ENCODE peak calls at places on chromosome 14, in five cellular contexts. D is IMR-90, B is mesendoderm, G is neuronal stem cell, H is H1. U is an unnamed sample.

GRCh38 chr14:54625158-54625557 is 58.2 kb downstream of the SAMD4A start:
- DNase-seq in D (peak), B (peak), G (no peak), H (no peak), U (no peak)

GRCh38 chr14:58663494-58664111 is 25.8 kb downstream of the DACT1 start:
- DNase-seq in D (peak), B (peak), G (no peak), H (peak), U (no peak)

GRCh38 chr14:81453166-81453766 is 53.1 kb upstream of the STON2 start:
- DNase-seq in D (peak), B (peak), G (peak), H (no peak), U (peak)

GRCh38 chr14:87888136-87888999 is 104.6 kb downstream of the GALC start:
- DNase-seq in D (no peak), B (peak), G (no peak), H (peak), U (peak)

GRCh38 chr14:73714656-73715081 is 485 bp upstream of the PNMA1 start:
- DNase-seq in D (peak), B (no peak), G (no peak), H (no peak), U (no peak)

GRCh38 chr14:75277796-75278421 is 719 bp upstream of the FOS start:
- DNase-seq in D (peak), B (no peak), G (peak), H (no peak), U (no peak)

GRCh38 chr14:22715890-22716289 is 50.6 kb upstream of the OXA1L start:
- DNase-seq in D (no peak), B (no peak), G (no peak), H (no peak), U (no peak)

GRCh38 chr14:31842905-31843304 is 234.2 kb upstream of the ARHGAP5 start:
- DNase-seq in D (no peak), B (no peak), G (no peak), H (no peak), U (no peak)

GRCh38 chr14:64186231-64187129 is 107.7 kb downstream of the ESR2 start:
- DNase-seq in D (no peak), B (peak), G (peak), H (no peak), U (peak)

GRCh38 chr14:69574266-69574953 is at the start of gene CCDC177:
- DNase-seq in D (peak), B (peak), G (peak), H (no peak), U (peak)

GRCh38 chr14:22131749-22132476 is 457.1 kb downstream of the DAD1 start:
- DNase-seq in D (peak), B (peak), G (no peak), H (no peak), U (peak)

GRCh38 chr14:42163136-42163535 is 556.5 kb downstream of the LRFN5 start:
- DNase-seq in D (no peak), B (no peak), G (no peak), H (no peak), U (no peak)

GRCh38 chr14:74488788-74489397 is 4.2 kb downstream of the NPC2 start:
- DNase-seq in D (peak), B (no peak), G (no peak), H (no peak), U (no peak)

GRCh38 chr14:37196604-37197420 is 925 bp upstream of the MIPOL1 start:
- DNase-seq in D (no peak), B (no peak), G (no peak), H (no peak), U (no peak)

GRCh38 chr14:70754989-70755388 is 54.3 kb downstream of the MAP3K9 start:
- DNase-seq in D (no peak), B (peak), G (no peak), H (no peak), U (peak)

GRCh38 chr14:98909251-98909944 is 362.6 kb downstream of the BCL11B start:
- DNase-seq in D (no peak), B (no peak), G (no peak), H (no peak), U (no peak)

GRCh38 chr14:58068306-58068705 is 83.7 kb downstream of the ARMH4 start:
- DNase-seq in D (no peak), B (no peak), G (no peak), H (no peak), U (no peak)

GRCh38 chr14:100392266-100392850 is 69.2 kb downstream of the SLC25A47 start:
- DNase-seq in D (peak), B (no peak), G (no peak), H (no peak), U (no peak)

GRCh38 chr14:28608438-28608837 is 158.1 kb upstream of the FOXG1 start:
- DNase-seq in D (no peak), B (no peak), G (no peak), H (no peak), U (no peak)

GRCh38 chr14:100028990-100029677 is 36.1 kb upstream of the EVL start:
- DNase-seq in D (peak), B (no peak), G (no peak), H (no peak), U (no peak)

GRCh38 chr14:68691031-68691864 is 101.6 kb downstream of the ZFP36L1 start:
- DNase-seq in D (no peak), B (no peak), G (peak), H (no peak), U (peak)

GRCh38 chr14:103519043-103519836 is 3.4 kb downstream of the CKB start:
- DNase-seq in D (no peak), B (peak), G (no peak), H (no peak), U (no peak)

GRCh38 chr14:24892730-24893059 is 157.3 kb downstream of the STXBP6 start:
- DNase-seq in D (no peak), B (no peak), G (no peak), H (no peak), U (no peak)

GRCh38 chr14:78029471-78030372 is 140.5 kb upstream of the NRXN3 start:
- DNase-seq in D (no peak), B (peak), G (no peak), H (peak), U (peak)

GRCh38 chr14:60508707-60509437 is at the start of gene SIX6:
- DNase-seq in D (peak), B (peak), G (peak), H (no peak), U (peak)

GRCh38 chr14:59018978-59019377 is 169.5 kb upstream of the DAAM1 start:
- DNase-seq in D (peak), B (peak), G (no peak), H (no peak), U (peak)

GRCh38 chr14:74985806-74986205 is 16.9 kb upstream of the EIF2B2 start:
- DNase-seq in D (no peak), B (no peak), G (no peak), H (no peak), U (no peak)

GRCh38 chr14:89214221-89214965 is 202.6 kb downstream of the FOXN3 start:
- DNase-seq in D (no peak), B (peak), G (peak), H (no peak), U (no peak)

GRCh38 chr14:23564876-23565275 is 2.7 kb downstream of the AP1G2 start:
- DNase-seq in D (no peak), B (no peak), G (no peak), H (no peak), U (no peak)

GRCh38 chr14:53536446-53536845 is 383.3 kb upstream of the DDHD1 start:
- DNase-seq in D (no peak), B (no peak), G (no peak), H (no peak), U (no peak)

GRCh38 chr14:53538316-53538851 is 385.3 kb upstream of the DDHD1 start:
- DNase-seq in D (peak), B (no peak), G (no peak), H (no peak), U (no peak)

GRCh38 chr14:53542692-53543091 is 389.6 kb upstream of the DDHD1 start:
- DNase-seq in D (peak), B (no peak), G (no peak), H (no peak), U (no peak)

GRCh38 chr14:53537421-53538315 is 384.5 kb upstream of the DDHD1 start:
- DNase-seq in D (peak), B (peak), G (no peak), H (no peak), U (no peak)

DNA sequence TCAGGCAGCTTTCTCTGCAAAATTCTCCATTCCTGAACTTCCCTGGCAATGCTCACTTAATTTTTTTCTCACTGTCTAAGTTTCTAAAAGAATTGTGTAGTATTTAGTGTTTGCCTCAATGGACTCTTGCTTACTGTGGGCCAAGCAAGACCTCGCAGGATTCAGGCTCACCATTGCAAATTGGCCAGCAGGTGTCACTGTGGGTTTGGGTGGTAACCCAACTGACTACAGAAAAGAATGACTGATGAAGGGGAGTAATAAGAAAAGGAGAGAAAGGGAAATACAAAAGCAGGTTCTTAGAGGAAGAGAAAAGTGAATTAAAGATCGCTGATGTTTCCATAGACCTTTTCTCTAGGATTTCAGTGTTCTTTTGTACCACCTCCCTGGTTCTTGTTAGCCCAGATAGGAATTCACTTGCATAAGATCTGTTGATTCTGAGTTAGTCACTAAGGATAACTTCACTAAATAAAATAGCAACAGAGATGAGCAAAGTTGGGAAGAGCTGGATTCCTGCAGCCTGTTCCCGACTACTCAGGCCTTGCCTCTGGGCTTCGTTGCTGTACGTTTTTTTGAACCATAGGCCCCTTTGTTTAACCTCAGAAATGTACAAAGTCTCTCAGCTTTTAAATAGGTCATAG is 386.5 kb upstream of the DDHD1 start:
- DNase-seq in D (peak), B (peak), G (peak), H (peak), U (peak)
- H3K27ac ChIP-seq in D (peak), B (no peak), G (no peak), H (no peak), U (no peak)

DNA sequence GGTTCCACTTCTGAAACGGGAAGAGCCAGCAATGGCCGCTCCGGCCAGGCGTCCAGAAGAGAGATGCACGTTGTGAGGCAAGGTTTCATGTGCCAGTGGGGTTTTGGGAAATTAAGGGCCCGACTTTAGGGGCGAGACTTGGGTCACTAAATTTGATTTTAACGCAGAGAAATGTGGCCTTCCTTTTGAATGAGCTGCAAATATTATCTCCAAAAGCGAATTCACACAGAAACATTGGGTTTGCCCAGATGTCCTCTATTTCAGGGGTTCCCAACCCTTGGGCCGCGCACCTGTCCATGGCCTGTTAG is 2.3 kb upstream of the RNASE4 start:
- DNase-seq in D (no peak), B (no peak), G (no peak), H (no peak), U (no peak)
- H3K18ac ChIP-seq in D (no peak), B (peak), G (peak), H (no peak), U (peak)

GRCh38 chr14:51595831-51596472 is 55.8 kb upstream of the FRMD6 start:
- DNase-seq in D (no peak), B (peak), G (no peak), H (no peak), U (no peak)
- H3K27ac ChIP-seq in D (no peak), B (no peak), G (no peak), H (no peak), U (no peak)

DNA sequence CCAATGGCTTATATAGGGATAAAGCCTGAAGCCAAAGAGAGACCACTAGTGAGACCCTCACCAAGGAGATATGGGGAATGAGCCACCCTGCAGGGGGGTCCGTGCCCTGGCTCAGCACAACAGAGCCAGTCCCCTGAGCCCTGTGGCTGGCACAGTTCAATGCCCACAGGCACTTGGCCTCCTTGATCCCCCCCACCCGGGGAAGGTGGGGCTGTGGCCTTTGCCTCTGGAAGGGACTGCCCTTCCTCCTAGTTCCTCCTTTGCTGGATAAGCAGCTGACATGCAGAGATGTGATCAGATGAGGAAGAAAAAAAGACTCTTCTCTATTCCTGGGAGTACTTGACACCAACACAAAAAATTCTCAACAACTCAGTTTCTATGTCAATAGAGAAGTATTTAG is 19.9 kb downstream of the TTC7B start:
- DNase-seq in D (no peak), B (no peak), G (no peak), H (no peak), U (no peak)
- H3K18ac ChIP-seq in D (no peak), B (no peak), G (no peak), H (no peak), U (no peak)

DNA sequence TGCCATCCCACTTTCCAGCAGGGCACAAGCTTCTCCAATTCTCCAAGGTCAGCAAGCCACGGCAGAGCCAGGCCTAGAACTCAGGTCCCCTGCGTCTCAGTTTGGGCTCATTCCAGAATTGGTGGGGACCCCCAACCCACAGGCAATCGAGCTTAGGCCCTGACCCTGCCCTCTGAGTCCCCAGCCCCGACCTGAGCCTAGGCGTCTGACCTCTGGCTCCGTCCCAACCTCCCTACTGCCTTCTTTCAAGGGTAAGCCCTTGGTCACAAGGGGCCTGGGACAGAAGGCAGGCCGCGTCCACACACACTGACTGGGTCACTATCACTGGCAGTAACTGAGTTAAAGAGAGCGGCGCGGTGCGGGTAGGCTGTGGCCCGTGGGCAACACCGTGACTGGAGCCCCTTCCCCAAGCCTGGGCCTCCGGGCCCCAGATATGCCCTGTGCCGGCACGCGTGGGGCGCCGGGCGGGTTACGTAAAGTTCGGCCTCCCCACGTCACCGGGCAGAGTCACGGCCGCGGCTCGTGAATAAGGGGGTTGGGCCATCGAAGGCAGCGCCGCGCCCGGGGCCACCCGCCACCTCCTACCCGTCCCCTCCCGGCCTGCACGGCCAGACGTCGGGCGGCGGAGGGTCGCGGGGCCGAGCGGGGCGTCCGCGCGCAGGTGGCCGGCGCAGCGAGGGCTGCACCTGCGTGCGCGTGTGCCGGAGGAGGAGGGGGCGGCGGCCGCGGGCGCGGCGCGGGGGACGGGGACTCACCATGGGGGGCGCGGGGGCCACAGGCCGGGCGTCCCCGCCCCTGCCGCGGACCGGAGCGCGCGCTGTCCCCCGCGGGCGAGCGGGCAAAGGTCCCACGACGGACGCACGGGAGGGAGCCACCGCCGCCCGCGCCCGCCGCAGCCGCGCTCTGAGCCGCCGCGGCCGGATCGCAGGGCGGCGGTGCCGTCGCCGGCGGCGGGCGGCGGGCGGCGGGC is 517 bp downstream of the ANKRD9 start:
- DNase-seq in D (peak), B (peak), G (no peak), H (no peak), U (no peak)
- H3K27ac ChIP-seq in D (peak), B (no peak), G (no peak), H (no peak), U (no peak)

GRCh38 chr14:38309522-38310262 is 53.8 kb upstream of the CLEC14A start:
- DNase-seq in D (no peak), B (peak), G (no peak), H (no peak), U (peak)
- H3K18ac ChIP-seq in D (no peak), B (no peak), G (no peak), H (no peak), U (no peak)

GRCh38 chr14:65370890-65371289 is 41.6 kb upstream of the FUT8 start:
- DNase-seq in D (no peak), B (no peak), G (no peak), H (no peak), U (no peak)

GRCh38 chr14:65373011-65373670 is 39.4 kb upstream of the FUT8 start:
- DNase-seq in D (no peak), B (no peak), G (no peak), H (no peak), U (peak)

GRCh38 chr14:65371784-65372183 is 40.7 kb upstream of the FUT8 start:
- DNase-seq in D (no peak), B (no peak), G (no peak), H (no peak), U (no peak)

GRCh38 chr14:65377576-65377975 is 35.0 kb upstream of the FUT8 start:
- DNase-seq in D (peak), B (no peak), G (no peak), H (no peak), U (no peak)

DNA sequence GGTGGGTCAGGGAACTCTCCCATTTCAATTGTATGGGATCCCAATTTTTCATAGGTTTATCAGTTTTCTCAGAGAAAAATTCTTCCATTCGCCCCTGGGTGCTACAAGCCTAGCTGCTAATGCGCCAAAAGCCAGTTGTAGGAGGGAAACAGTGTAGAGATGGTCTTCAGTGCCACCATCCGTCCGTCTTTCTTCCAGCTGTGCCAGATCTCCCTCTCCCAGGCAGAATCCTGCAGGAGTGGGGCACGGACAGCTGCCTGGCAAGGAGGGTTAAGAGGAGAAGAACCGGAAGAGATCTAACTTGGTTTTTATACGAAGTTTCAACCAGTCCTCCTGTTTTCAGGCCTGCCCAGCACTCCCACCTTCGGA is 38.9 kb upstream of the FUT8 start:
- DNase-seq in D (no peak), B (no peak), G (no peak), H (no peak), U (no peak)
- H3K27ac ChIP-seq in D (no peak), B (no peak), G (no peak), H (no peak), U (no peak)